ENCODE peak calls at places on chromosomes 13 and 19, in four cellular contexts. C, X, M and D are unnamed samples.

GRCh38 chr13:85080726-85081125 is 718.5 kb downstream of the SLITRK6 start:
- DNase-seq in X (no peak), C (no peak), M (no peak), D (no peak)

GRCh38 chr19:54109651-54110050 is 5.8 kb downstream of the TFPT start:
- DNase-seq in M (no peak), C (no peak), X (no peak), D (no peak)

GRCh38 chr13:40692946-40693345 is 26.5 kb upstream of the FOXO1 start:
- DNase-seq in C (no peak), X (no peak), M (peak; percentile 56), D (no peak)

GRCh38 chr19:16834747-16835146 is 5.5 kb downstream of the SIN3B start:
- DNase-seq in X (no peak), C (no peak), M (no peak), D (no peak)

GRCh38 chr19:42253245-42254082 is 1.5 kb downstream of the ERF start:
- DNase-seq in X (peak; percentile 83), C (peak; percentile 86), M (no peak), D (peak; percentile 78)

GRCh38 chr13:106331116-106331515 is 204.3 kb downstream of the EFNB2 start:
- DNase-seq in C (no peak), M (no peak), X (no peak), D (no peak)

GRCh38 chr13:76014618-76015315 is 378.6 kb downstream of the LMO7 start:
- DNase-seq in M (no peak), C (no peak), X (no peak), D (no peak)

GRCh38 chr19:41537789-41538188 is 38.2 kb upstream of the CEACAM21 start:
- DNase-seq in X (peak; percentile 22), C (no peak), M (no peak), D (no peak)

GRCh38 chr13:98285317-98285716 is 108.2 kb upstream of the RNF113B start:
- DNase-seq in C (no peak), X (no peak), M (no peak), D (no peak)

DNA sequence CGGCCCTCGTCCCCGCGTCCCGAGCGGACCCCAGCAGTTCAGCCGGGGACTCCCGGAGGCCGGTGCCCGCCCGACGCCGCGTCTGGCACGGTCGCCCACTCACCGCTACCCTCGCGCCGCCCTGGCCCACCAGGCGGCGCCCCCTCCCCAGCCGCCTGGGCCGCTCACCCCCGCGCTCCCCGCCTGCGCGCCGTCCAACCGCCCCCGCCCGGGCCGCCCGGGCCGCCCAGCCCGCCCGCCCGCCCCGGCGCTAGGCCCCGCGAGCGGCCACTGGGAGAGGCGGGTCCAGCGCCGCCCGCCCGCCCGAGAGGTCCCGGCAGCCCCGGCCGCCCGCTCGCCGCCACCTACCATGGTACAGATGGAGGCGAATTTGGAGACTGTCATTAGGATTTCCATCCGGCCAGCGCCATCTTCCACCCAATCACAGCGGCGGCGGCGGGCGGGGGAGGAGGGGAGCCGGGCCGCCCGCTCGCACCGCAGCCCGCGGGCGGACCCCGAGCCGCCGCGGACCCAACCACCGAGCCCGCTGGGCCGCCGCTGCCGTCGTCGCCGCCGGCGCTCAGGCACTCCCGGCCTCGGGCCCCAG is at the start of gene USP12:
- DNase-seq in X (peak; percentile 48), M (no peak), C (no peak), D (peak; percentile 6)
- TF ChIP-seq SPI1 in X (no peak), M (no peak), C (no peak), D (no peak)

GRCh38 chr13:50127017-50127725 is 111.9 kb downstream of the KCNRG start:
- DNase-seq in M (no peak), X (no peak), C (no peak), D (no peak)
- TF ChIP-seq POLR2AphosphoS5 in M (no peak), X (no peak), C (no peak), D (no peak)

GRCh38 chr13:33140161-33140560 is 123.9 kb downstream of the KL start:
- DNase-seq in X (no peak), M (no peak), C (no peak), D (no peak)
- TF ChIP-seq SPI1 in X (no peak), M (no peak), C (no peak), D (no peak)

DNA sequence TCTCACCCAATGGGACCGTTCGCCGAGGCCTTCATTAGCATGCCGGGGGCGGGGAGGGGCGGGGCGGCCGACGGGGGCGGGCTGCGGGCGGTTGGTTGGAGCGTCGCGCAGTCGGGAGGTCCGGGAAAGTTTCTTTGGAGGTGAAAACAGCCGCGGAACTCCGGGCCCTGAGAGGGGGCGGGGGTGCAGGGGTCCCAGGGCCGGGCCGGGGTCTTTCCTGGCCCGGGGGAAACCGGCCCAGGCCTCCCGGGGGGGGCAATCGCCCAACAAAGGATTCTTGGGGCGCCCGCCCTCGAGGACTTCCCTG is at the start of gene HMG20B:
- DNase-seq in C (no peak), M (no peak), X (no peak), D (no peak)
- TF ChIP-seq POLR2AphosphoS5 in C (no peak), M (no peak), X (peak; percentile 21), D (no peak)

DNA sequence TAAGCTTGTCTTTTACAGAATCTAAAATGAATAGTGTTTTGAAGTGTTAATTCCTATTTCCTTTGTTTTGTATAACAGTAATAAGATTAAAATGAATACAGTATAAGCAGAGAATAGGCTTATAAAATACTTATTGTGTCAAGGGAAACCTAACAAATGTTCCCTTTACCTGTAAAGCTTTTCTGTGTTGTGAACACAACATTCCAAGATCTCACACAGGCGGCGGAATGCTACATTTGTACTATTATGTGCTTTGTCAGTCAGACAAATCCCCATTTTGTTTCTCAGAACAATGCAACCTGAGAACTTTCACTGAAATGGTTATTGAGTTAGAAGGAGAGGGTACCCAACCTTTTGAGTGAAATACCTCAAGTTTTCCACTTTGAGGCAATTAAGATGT is 1170.3 kb downstream of the OLFM4 start:
- DNase-seq in M (no peak), C (no peak), X (no peak), D (no peak)
- TF ChIP-seq SPI1 in M (no peak), C (no peak), X (no peak), D (no peak)

DNA sequence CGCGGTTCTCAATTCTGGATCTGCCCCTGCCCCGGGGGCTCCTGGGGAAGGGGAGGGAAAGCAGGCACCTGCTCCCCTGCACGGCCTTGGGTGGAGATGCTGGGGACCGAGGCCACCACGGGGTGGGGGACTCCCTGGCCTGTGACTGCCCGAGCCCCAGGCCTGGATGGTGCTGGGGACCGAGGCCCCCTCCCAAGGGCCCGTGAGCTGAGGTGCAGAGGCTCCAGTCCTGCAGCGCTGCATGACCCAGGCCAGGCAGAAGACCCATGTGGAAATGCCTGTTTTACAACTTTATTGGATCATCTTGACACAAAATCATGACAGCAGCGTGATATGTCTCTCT is 4.0 kb downstream of the IZUMO4 start:
- DNase-seq in X (no peak), M (no peak), C (no peak), D (no peak)
- TF ChIP-seq POLR2AphosphoS5 in X (no peak), M (no peak), C (no peak), D (no peak)